ENCODE peak calls at places on chromosomes 5 and 9, in four cellular contexts. E, C, P and Y are unnamed samples.

GRCh38 chr9:136958473-136958872 is 6.4 kb downstream of the LCN12 start:
- DNase-seq in C (no peak), P (no peak), E (no peak), Y (no peak)

GRCh38 chr5:131974956-131975726 is 29.7 kb upstream of the MEIKIN start:
- DNase-seq in P (peak), E (no peak), C (no peak), Y (no peak)

GRCh38 chr9:83466877-83467276 is 71.3 kb downstream of the FRMD3 start:
- DNase-seq in E (peak), P (no peak), C (no peak), Y (no peak)

GRCh38 chr9:130681769-130682489 is 11.7 kb upstream of the EXOSC2 start:
- DNase-seq in E (peak), C (peak), P (no peak), Y (no peak)

GRCh38 chr5:73826761-73827450 is 200.9 kb downstream of the ARHGEF28 start:
- DNase-seq in E (no peak), C (no peak), P (no peak), Y (no peak)

GRCh38 chr9:80615964-80616363 is 1044.2 kb downstream of the TLE4 start:
- DNase-seq in E (no peak), P (no peak), C (no peak), Y (no peak)

GRCh38 chr9:16146661-16147060 is 593.8 kb downstream of the CCDC171 start:
- DNase-seq in E (no peak), P (no peak), C (no peak), Y (no peak)

GRCh38 chr5:1961952-1962595 is 79.3 kb upstream of the IRX4 start:
- DNase-seq in E (no peak), P (no peak), C (no peak), Y (no peak)

GRCh38 chr9:893843-894420 is 52.4 kb downstream of the DMRT1 start:
- DNase-seq in E (peak), C (peak), P (peak), Y (peak)

GRCh38 chr5:76473676-76474075 is 70.6 kb downstream of the IQGAP2 start:
- DNase-seq in C (no peak), P (no peak), E (no peak), Y (peak)

GRCh38 chr5:132099905-132100304 is 26.3 kb downstream of the CSF2 start:
- DNase-seq in E (no peak), C (no peak), P (no peak), Y (no peak)

GRCh38 chr5:93601053-93601429 is 18.0 kb downstream of the NR2F1 start:
- DNase-seq in P (no peak), C (no peak), E (peak), Y (no peak)

GRCh38 chr9:129178983-129179382 is 922 bp upstream of the IER5L start:
- DNase-seq in E (peak), C (no peak), P (no peak), Y (no peak)

GRCh38 chr9:105901514-105902109 is 207.3 kb downstream of the TMEM38B start:
- DNase-seq in C (peak), E (peak), P (peak), Y (no peak)

GRCh38 chr9:93267681-93268505 is 84.0 kb downstream of the WNK2 start:
- DNase-seq in P (peak), C (no peak), E (no peak), Y (no peak)

GRCh38 chr5:81817980-81818379 is 67.1 kb upstream of the SSBP2 start:
- DNase-seq in E (no peak), P (no peak), C (no peak), Y (no peak)